ENCODE peak calls at places on chromosomes 13 and 19, in five cellular contexts. Y is mesenteric fat pad, V is fibroblast of lung, X is HEK293T, M is left cardiac atrium. E is an unnamed sample.

GRCh38 chr13:48398450-48399095 is 14.3 kb downstream of the LPAR6 start:
- DNase-seq in M (no peak), X (no peak), Y (no peak), V (no peak), E (no peak)

GRCh38 chr19:33374406-33374703 is 846 bp downstream of the CEBPG start:
- DNase-seq in X (no peak), M (no peak), V (peak; percentile 42), Y (no peak), E (peak; percentile 69)

GRCh38 chr19:49553451-49554271 is 25.9 kb downstream of the RCN3 start:
- DNase-seq in X (no peak), Y (no peak), M (no peak), V (no peak), E (peak; percentile 38)

GRCh38 chr19:40588110-40588854 is 11.6 kb downstream of the SHKBP1 start:
- DNase-seq in V (peak; percentile 47), X (no peak), M (no peak), Y (no peak), E (no peak)

GRCh38 chr13:25874064-25874737 is 177.6 kb downstream of the SHISA2 start:
- DNase-seq in X (no peak), Y (no peak), M (no peak), V (no peak), E (no peak)

GRCh38 chr13:33111414-33112110 is 95.3 kb downstream of the KL start:
- DNase-seq in M (no peak), X (no peak), V (peak; percentile 52), Y (no peak), E (no peak)

GRCh38 chr19:45507864-45508680 is 793 bp downstream of the VASP start:
- DNase-seq in Y (no peak), M (peak; percentile 64), V (no peak), X (no peak), E (peak; percentile 57)

GRCh38 chr13:34159946-34160345 is 342.0 kb downstream of the RFC3 start:
- DNase-seq in X (no peak), M (no peak), Y (no peak), V (no peak), E (no peak)